ENCODE peak calls at places on chromosome 2, in four cellular contexts. T, J, Q and B are unnamed samples.

GRCh38 chr2:134917219-134917957 is 1.2 kb upstream of the CCNT2 start:
- DNase-seq in T (no peak), J (peak), Q (peak), B (no peak)

GRCh38 chr2:126990605-126991532 is 92.2 kb downstream of the TEX51 start:
- DNase-seq in T (no peak), J (peak), Q (peak), B (no peak)

GRCh38 chr2:65662654-65663432 is 230.4 kb upstream of the SPRED2 start:
- DNase-seq in T (peak), J (no peak), Q (no peak), B (no peak)

GRCh38 chr2:111701266-111701665 is 182.7 kb downstream of the ANAPC1 start:
- DNase-seq in T (no peak), J (no peak), Q (no peak), B (no peak)

GRCh38 chr2:232345251-232345650 is 33.3 kb upstream of the ALPP start:
- DNase-seq in T (no peak), J (no peak), Q (no peak), B (no peak)

GRCh38 chr2:120436460-120436739 is 90.5 kb downstream of the INHBB start:
- DNase-seq in T (no peak), J (no peak), Q (no peak), B (no peak)

GRCh38 chr2:31297751-31298150 is 63.8 kb downstream of the EHD3 start:
- DNase-seq in T (peak), J (no peak), Q (no peak), B (peak)

GRCh38 chr2:135473567-135473966 is 57.5 kb downstream of the ZRANB3 start:
- DNase-seq in T (peak), J (peak), Q (peak), B (peak)

GRCh38 chr2:155372969-155373368 is 674.5 kb downstream of the KCNJ3 start:
- DNase-seq in T (no peak), J (no peak), Q (no peak), B (peak)

GRCh38 chr2:134432438-134432883 is 178.6 kb downstream of the MGAT5 start:
- DNase-seq in T (no peak), J (no peak), Q (peak), B (peak)

DNA sequence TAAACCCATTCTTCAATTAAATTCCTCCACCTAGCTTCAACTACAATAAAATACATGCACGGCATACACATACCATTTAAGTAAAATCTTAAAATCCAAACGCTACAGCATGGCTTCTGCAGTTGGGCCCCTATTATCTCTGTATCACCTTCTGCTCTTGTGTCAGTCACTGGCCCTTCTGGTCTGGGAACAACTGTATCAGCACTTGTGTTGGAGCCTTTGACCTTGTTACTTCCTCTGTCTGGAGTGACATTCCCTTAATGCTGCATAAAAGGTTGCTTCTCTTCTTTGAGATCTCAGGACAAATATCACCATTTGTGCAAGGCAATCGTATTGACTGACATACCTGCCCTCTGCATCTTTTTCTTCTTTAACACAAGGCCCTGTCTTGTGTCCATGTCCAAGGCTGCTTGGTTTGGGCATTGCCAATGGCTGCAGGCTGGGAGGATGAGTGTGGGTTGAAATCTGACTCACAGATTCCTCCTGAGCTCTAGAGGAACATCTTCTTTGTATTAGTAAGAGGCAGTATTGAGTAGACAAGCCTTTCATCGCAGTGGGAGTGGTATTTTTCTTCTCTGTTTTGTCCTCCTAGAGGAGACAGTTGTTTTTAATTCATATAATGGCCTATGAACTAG is 267.8 kb upstream of the TRIB2 start:
- DNase-seq in T (peak), J (peak), Q (no peak), B (no peak)
- TF ChIP-seq SMC3 in T (no peak), J (no peak), Q (no peak), B (no peak)

GRCh38 chr2:143730155-143730949 is 601.1 kb downstream of the ARHGAP15 start:
- DNase-seq in T (peak), J (peak), Q (no peak), B (no peak)
- TF ChIP-seq RFX5 in T (no peak), J (no peak), Q (no peak), B (no peak)

GRCh38 chr2:128314026-128314347 is 4.7 kb downstream of the HS6ST1 start:
- DNase-seq in T (no peak), J (no peak), Q (no peak), B (no peak)

GRCh38 chr2:128315122-128315828 is 3.4 kb downstream of the HS6ST1 start:
- DNase-seq in T (no peak), J (no peak), Q (no peak), B (no peak)

GRCh38 chr2:128315829-128316776 is 2.6 kb downstream of the HS6ST1 start:
- DNase-seq in T (peak), J (no peak), Q (no peak), B (no peak)

GRCh38 chr2:128313076-128313836 is 5.4 kb downstream of the HS6ST1 start:
- DNase-seq in T (peak), J (no peak), Q (no peak), B (peak)

GRCh38 chr2:128314348-128315121 is 4.1 kb downstream of the HS6ST1 start:
- DNase-seq in T (no peak), J (no peak), Q (no peak), B (no peak)
- TF ChIP-seq SMC3 in T (no peak), J (no peak), Q (no peak), B (no peak)

GRCh38 chr2:210072493-210072892 is 70.1 kb downstream of the RPE start:
- DNase-seq in T (no peak), J (no peak), Q (no peak), B (no peak)

DNA sequence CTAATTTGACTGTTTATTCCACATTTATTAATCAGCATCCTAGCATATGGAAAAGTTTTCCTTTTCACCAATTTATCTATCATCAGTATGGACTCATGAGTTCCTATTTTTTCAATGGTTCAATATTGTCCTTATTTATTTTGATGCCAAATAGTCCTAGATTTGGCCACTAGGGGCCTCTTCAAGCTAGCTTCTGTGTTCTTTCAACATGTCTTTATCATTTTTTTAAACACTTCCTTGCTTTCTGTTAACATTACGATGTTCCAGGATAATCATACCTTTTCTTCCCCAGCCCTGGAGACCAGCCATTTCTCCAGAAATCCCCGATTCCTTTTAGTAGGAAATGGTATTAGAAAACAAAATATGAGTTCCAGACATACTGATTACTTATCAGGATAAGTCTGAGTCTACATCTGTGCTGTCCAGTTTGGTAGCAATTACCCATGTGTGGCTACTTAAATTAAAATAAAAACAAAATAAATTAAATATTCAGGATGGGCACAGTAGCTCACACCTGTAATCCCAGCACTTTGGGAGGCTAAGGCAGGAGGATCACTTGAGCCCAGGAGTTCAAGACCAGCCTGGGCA is 70.6 kb downstream of the RPE start:
- DNase-seq in T (peak), J (peak), Q (peak), B (peak)
- TF ChIP-seq RFX5 in T (no peak), J (no peak), Q (no peak), B (no peak)

GRCh38 chr2:178194600-178195389 is 483 bp downstream of the OSBPL6 start:
- DNase-seq in T (peak), J (peak), Q (no peak), B (peak)
- TF ChIP-seq SMC3 in T (no peak), J (no peak), Q (no peak), B (no peak)

GRCh38 chr2:43576983-43577892 is 18.6 kb downstream of the THADA start:
- DNase-seq in T (peak), J (peak), Q (peak), B (peak)
- TF ChIP-seq RFX5 in T (no peak), J (no peak), Q (no peak), B (no peak)

GRCh38 chr2:27959496-27959895 is 69.0 kb downstream of the BABAM2 start:
- DNase-seq in T (peak), J (peak), Q (peak), B (peak)

GRCh38 chr2:27963454-27963853 is 72.9 kb downstream of the BABAM2 start:
- DNase-seq in T (no peak), J (no peak), Q (no peak), B (no peak)

GRCh38 chr2:27961997-27962396 is 71.5 kb downstream of the BABAM2 start:
- DNase-seq in T (peak), J (no peak), Q (no peak), B (no peak)

GRCh38 chr2:27958711-27959378 is 68.3 kb downstream of the BABAM2 start:
- DNase-seq in T (peak), J (no peak), Q (no peak), B (no peak)

GRCh38 chr2:27960237-27960912 is 69.8 kb downstream of the BABAM2 start:
- DNase-seq in T (peak), J (no peak), Q (no peak), B (no peak)
- TF ChIP-seq SMC3 in T (no peak), J (no peak), Q (no peak), B (no peak)

DNA sequence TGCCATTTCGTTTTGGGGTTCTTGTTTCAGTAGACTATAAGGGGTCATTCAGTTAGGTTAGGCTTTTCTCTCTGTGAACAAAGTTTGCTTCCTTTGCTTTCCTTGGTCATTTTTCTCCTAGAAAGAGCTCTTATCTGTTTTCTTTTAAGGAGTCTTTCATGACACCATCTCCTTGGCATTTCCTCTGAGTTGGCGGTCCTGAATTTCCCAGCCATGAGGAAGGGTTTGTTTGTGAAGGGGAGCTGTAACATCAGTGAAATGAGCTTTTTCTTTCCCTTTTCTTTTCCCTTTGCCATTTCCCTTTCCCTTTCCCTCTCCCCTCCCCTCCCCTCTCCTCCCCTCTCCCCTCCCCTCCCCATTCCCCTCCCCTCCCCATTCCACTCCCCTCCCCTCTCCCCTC is 61.7 kb downstream of the MAP4K4 start:
- DNase-seq in T (peak), J (peak), Q (no peak), B (peak)
- TF ChIP-seq RFX5 in T (no peak), J (no peak), Q (no peak), B (no peak)